ENCODE peak calls at places on chromosomes 6 and 20, in seven cellular contexts. I is left ventricle myocardium superior; J is foreskin keratinocyte; H is natural killer cell; N is colonic mucosa; S is activated naive CD8-positive, alpha-beta T cell treated with anti-CD3 and anti-CD28 coated beads, Interleukin-2, amount 10 ng/mL, durations not matched to agents 7 days and 5 days; T is A549. Q is an unnamed sample.

GRCh38 chr6:115363379-115363778 is 697.3 kb downstream of the FRK start:
- DNase-seq in T (no peak), H (no peak), S (no peak), J (no peak), N (no peak), I (no peak), Q (no peak)

GRCh38 chr6:118606858-118607257 is 44.5 kb downstream of the CEP85L start:
- DNase-seq in H (no peak), T (no peak), N (no peak), S (no peak), J (no peak), I (no peak), Q (no peak)

GRCh38 chr6:27452496-27452897 is 20.4 kb downstream of the ZNF184 start:
- DNase-seq in J (no peak), N (no peak), H (no peak), S (no peak), T (peak; percentile 21), I (no peak), Q (no peak)

GRCh38 chr6:112245511-112246203 is 8.7 kb downstream of the LAMA4 start:
- DNase-seq in J (no peak), T (no peak), I (no peak), N (no peak), H (no peak), S (no peak), Q (no peak)

GRCh38 chr6:46323312-46323965 is 152.7 kb upstream of the ENPP5 start:
- DNase-seq in I (no peak), N (no peak), S (no peak), H (no peak), T (no peak), J (peak; percentile 49), Q (no peak)

GRCh38 chr20:53735536-53736050 is 142.0 kb upstream of the ZNF217 start:
- DNase-seq in N (no peak), I (no peak), J (peak; percentile 88), H (no peak), S (no peak), T (peak; percentile 76), Q (no peak)

GRCh38 chr20:59291740-59292139 is 8.7 kb upstream of the EDN3 start:
- DNase-seq in J (no peak), S (no peak), N (peak; percentile 58), T (no peak), H (no peak), I (no peak), Q (no peak)

GRCh38 chr20:14344746-14345145 is 7.3 kb upstream of the FLRT3 start:
- DNase-seq in H (no peak), J (no peak), S (no peak), N (no peak), I (no peak), T (peak; percentile 70), Q (no peak)

GRCh38 chr6:167706313-167707109 is 120.2 kb upstream of the AFDN start:
- DNase-seq in N (no peak), S (peak; percentile 60), T (no peak), J (no peak), H (peak; percentile 29), I (no peak), Q (no peak)

GRCh38 chr20:38825901-38826625 is 20.6 kb downstream of the PPP1R16B start:
- DNase-seq in N (no peak), J (peak; percentile 31), T (peak; percentile 61), S (no peak), I (no peak), H (no peak), Q (no peak)

GRCh38 chr20:50287512-50287911 is 96.9 kb downstream of the CEBPB start:
- DNase-seq in J (no peak), I (peak; percentile 24), H (no peak), N (no peak), S (no peak), T (no peak), Q (no peak)

GRCh38 chr20:44287272-44288097 is 23.5 kb downstream of the FITM2 start:
- DNase-seq in J (no peak), S (no peak), T (no peak), N (peak; percentile 66), I (peak; percentile 53), H (no peak), Q (peak; percentile 25)

GRCh38 chr6:142297996-142298753 is 3.6 kb upstream of the ADGRG6 start:
- DNase-seq in T (peak; percentile 78), S (no peak), I (no peak), J (peak; percentile 90), H (no peak), N (no peak), Q (no peak)

GRCh38 chr6:170209354-170210025 is 81.4 kb downstream of the DLL1 start:
- DNase-seq in N (peak; percentile 13), I (peak; percentile 26), H (peak; percentile 10), J (no peak), S (peak; percentile 19), T (no peak), Q (no peak)

GRCh38 chr6:135267085-135267484 is 86.0 kb downstream of the MYB start:
- DNase-seq in S (no peak), T (no peak), N (peak; percentile 73), H (no peak), I (no peak), J (no peak), Q (no peak)

GRCh38 chr20:13220857-13221297 is at the start of gene ISM1:
- DNase-seq in H (no peak), S (peak; percentile 72), T (peak; percentile 32), J (no peak), I (peak; percentile 27), N (no peak), Q (peak; percentile 39)

GRCh38 chr6:24950210-24950941 is 14.6 kb upstream of the RIPOR2 start:
- DNase-seq in I (no peak), H (no peak), S (no peak), T (no peak), N (no peak), J (no peak), Q (no peak)

GRCh38 chr6:161949531-161949930 is 675.7 kb upstream of the AGPAT4 start:
- DNase-seq in H (no peak), T (no peak), N (no peak), I (no peak), S (no peak), J (no peak), Q (no peak)

GRCh38 chr6:156899532-156899931 is 122.4 kb downstream of the ARID1B start:
- DNase-seq in N (no peak), H (no peak), T (no peak), J (no peak), I (no peak), S (no peak), Q (no peak)

GRCh38 chr6:132253906-132254305 is 147.4 kb downstream of the MOXD1 start:
- DNase-seq in J (no peak), H (no peak), I (no peak), T (no peak), S (no peak), N (no peak), Q (no peak)

GRCh38 chr6:137236581-137237355 is 17.6 kb upstream of the IFNGR1 start:
- DNase-seq in T (no peak), S (no peak), I (no peak), J (no peak), H (no peak), N (no peak), Q (no peak)

GRCh38 chr6:143157146-143157545 is 96.5 kb downstream of the AIG1 start:
- DNase-seq in I (no peak), T (no peak), H (no peak), N (no peak), J (no peak), S (no peak), Q (no peak)

GRCh38 chr6:9139762-9140161 is 704.4 kb upstream of the SLC35B3 start:
- DNase-seq in J (peak; percentile 42), H (no peak), S (no peak), N (no peak), T (no peak), I (no peak), Q (no peak)

GRCh38 chr6:147195510-147195909 is 8.7 kb upstream of the STXBP5 start:
- DNase-seq in S (no peak), N (no peak), J (no peak), H (no peak), I (no peak), T (no peak), Q (no peak)

GRCh38 chr20:48797275-48797825 is 30.4 kb downstream of the PREX1 start:
- DNase-seq in T (no peak), N (no peak), J (no peak), S (no peak), H (no peak), I (peak; percentile 51), Q (no peak)

GRCh38 chr6:166764473-166765233 is 137.6 kb upstream of the RPS6KA2 start:
- DNase-seq in S (no peak), I (no peak), T (no peak), N (no peak), H (no peak), J (no peak), Q (no peak)

GRCh38 chr6:6221829-6222535 is 98.5 kb downstream of the F13A1 start:
- DNase-seq in N (peak; percentile 50), H (no peak), T (peak; percentile 11), S (no peak), J (no peak), I (no peak), Q (no peak)

GRCh38 chr6:87274660-87275273 is 47.6 kb upstream of the SMIM8 start:
- DNase-seq in I (no peak), T (no peak), N (no peak), S (no peak), J (no peak), H (no peak), Q (no peak)

Q was measured in body of pancreas.